ENCODE peak calls at places on chromosomes 2 and 18, in five cellular contexts. D, G, M, Q and P are unnamed samples.

GRCh38 chr2:60394467-60394866 is 159.0 kb downstream of the BCL11A start:
- DNase-seq in Q (no peak), M (no peak), G (no peak), D (no peak), P (peak)

GRCh38 chr18:63237911-63238710 is 81.5 kb downstream of the BCL2 start:
- DNase-seq in D (no peak), G (no peak), Q (no peak), M (no peak), P (peak)

GRCh38 chr2:179268277-179268935 is 3.8 kb upstream of the SESTD1 start:
- DNase-seq in D (peak), Q (no peak), M (no peak), G (peak), P (peak)

GRCh38 chr2:170762760-170763159 is 7.4 kb upstream of the ERICH2 start:
- DNase-seq in M (no peak), G (no peak), Q (no peak), D (no peak), P (no peak)

GRCh38 chr2:101418704-101419663 is 31.7 kb upstream of the CREG2 start:
- DNase-seq in D (peak), G (peak), Q (peak), M (peak), P (peak)

GRCh38 chr18:58578835-58579560 is 49.9 kb downstream of the ALPK2 start:
- DNase-seq in M (no peak), D (no peak), Q (no peak), G (no peak), P (peak)

GRCh38 chr2:200258881-200259576 is 47.5 kb upstream of the SPATS2L start:
- DNase-seq in Q (no peak), D (no peak), M (no peak), G (no peak), P (peak)

GRCh38 chr2:105443610-105444598 is 45.1 kb upstream of the FHL2 start:
- DNase-seq in M (no peak), G (no peak), Q (no peak), D (peak), P (peak)

GRCh38 chr2:126824663-126825062 is 74.0 kb upstream of the TEX51 start:
- DNase-seq in Q (no peak), G (no peak), D (no peak), M (no peak), P (no peak)

GRCh38 chr2:209666296-209666695 is 105.3 kb upstream of the UNC80 start:
- DNase-seq in D (no peak), M (no peak), G (no peak), Q (no peak), P (no peak)

GRCh38 chr18:55264108-55264507 is 304.8 kb upstream of the CCDC68 start:
- DNase-seq in D (no peak), M (no peak), Q (no peak), G (no peak), P (peak)

GRCh38 chr2:101478561-101479001 is 3.7 kb upstream of the RFX8 start:
- DNase-seq in D (no peak), G (no peak), M (no peak), Q (no peak), P (peak)

GRCh38 chr2:20015482-20016083 is 3.1 kb upstream of the MATN3 start:
- DNase-seq in Q (no peak), M (no peak), G (peak), D (no peak), P (peak)

GRCh38 chr2:7930800-7931635 is 750.8 kb upstream of the ID2 start:
- DNase-seq in Q (no peak), M (no peak), G (peak), D (no peak), P (peak)

GRCh38 chr2:84899681-84900080 is 5.8 kb upstream of the TMSB10 start:
- DNase-seq in Q (no peak), D (no peak), M (no peak), G (no peak), P (no peak)

GRCh38 chr2:125822746-125823145 is 833.2 kb upstream of the GYPC start:
- DNase-seq in M (no peak), Q (no peak), G (no peak), D (no peak), P (no peak)

GRCh38 chr2:168127361-168127760 is 120.0 kb downstream of the STK39 start:
- DNase-seq in D (no peak), Q (no peak), M (no peak), G (no peak), P (no peak)

GRCh38 chr2:211503856-211504255 is 947.5 kb downstream of the CPS1 start:
- DNase-seq in G (peak), M (no peak), D (no peak), Q (no peak), P (no peak)

GRCh38 chr2:64276417-64277095 is 132.3 kb upstream of the PELI1 start:
- DNase-seq in Q (no peak), G (no peak), D (no peak), M (no peak), P (no peak)

GRCh38 chr2:181153886-181154285 is 173.5 kb downstream of the UBE2E3 start:
- DNase-seq in D (no peak), Q (no peak), G (no peak), M (no peak), P (no peak)